ENCODE peak calls at places on chromosomes 11 and 22, in nine cellular contexts. F is endodermal cell, C is left ventricle myocardium inferior, Y is lung, U is aorta, Q is NB4, P is A673, R is A549, L is PC-9. B is an unnamed sample.

GRCh38 chr11:13261600-13262061 is 16.0 kb upstream of the BMAL1 start:
- DNase-seq in Q (no peak), L (no peak), Y (no peak), F (peak), P (peak), U (no peak), R (peak), C (no peak), B (no peak)

GRCh38 chr11:82225930-82226329 is 507.7 kb downstream of the FAM181B start:
- DNase-seq in F (no peak), P (peak), Q (no peak), L (no peak), Y (no peak), R (no peak), C (no peak), U (no peak), B (no peak)

GRCh38 chr22:22094514-22094913 is 111.9 kb upstream of the TOP3B start:
- DNase-seq in Q (no peak), P (no peak), R (no peak), Y (no peak), C (no peak), U (no peak), F (no peak), L (no peak), B (no peak)

GRCh38 chr11:64810891-64811272 is 531 bp upstream of the MEN1 start:
- DNase-seq in L (no peak), F (no peak), U (no peak), Y (no peak), P (no peak), Q (no peak), R (no peak), C (no peak), B (no peak)

GRCh38 chr11:27545946-27546345 is 39.4 kb upstream of the LIN7C start:
- DNase-seq in Y (no peak), R (no peak), Q (peak), L (no peak), U (no peak), P (peak), C (no peak), F (no peak), B (no peak)

GRCh38 chr11:79466411-79466810 is 25.6 kb upstream of the TENM4 start:
- DNase-seq in L (no peak), F (no peak), Y (no peak), Q (no peak), P (peak), U (no peak), C (no peak), R (no peak), B (no peak)

GRCh38 chr22:30001459-30001858 is 78.8 kb upstream of the HORMAD2 start:
- DNase-seq in L (no peak), R (no peak), Y (no peak), P (no peak), C (no peak), U (no peak), Q (no peak), F (no peak), B (no peak)

GRCh38 chr11:71373791-71374454 is 74.3 kb downstream of the DHCR7 start:
- DNase-seq in R (no peak), Q (no peak), F (no peak), P (no peak), Y (no peak), L (no peak), U (no peak), C (no peak), B (no peak)

GRCh38 chr11:74755395-74755995 is 6.8 kb downstream of the RNF169 start:
- DNase-seq in L (no peak), R (no peak), U (no peak), Y (no peak), F (peak), C (no peak), Q (peak), P (no peak), B (no peak)

GRCh38 chr22:28934026-28934425 is 50.7 kb downstream of the ZNRF3 start:
- DNase-seq in P (no peak), Q (no peak), Y (no peak), U (no peak), C (no peak), L (no peak), R (no peak), F (no peak), B (no peak)

GRCh38 chr11:13036235-13036634 is 27.1 kb downstream of the RASSF10 start:
- DNase-seq in R (no peak), F (no peak), C (no peak), L (no peak), Y (no peak), U (no peak), Q (no peak), P (no peak), B (no peak)

GRCh38 chr11:81267246-81267645 is 1466.4 kb downstream of the FAM181B start:
- DNase-seq in F (no peak), U (no peak), R (no peak), Y (no peak), P (no peak), Q (no peak), L (no peak), C (no peak), B (no peak)

GRCh38 chr11:26834601-26835000 is 112.7 kb upstream of the SLC5A12 start:
- DNase-seq in P (no peak), Q (no peak), F (no peak), C (no peak), Y (no peak), U (no peak), L (no peak), R (no peak), B (no peak)

GRCh38 chr11:77088236-77089003 is 14.2 kb upstream of the OMP start:
- DNase-seq in Q (no peak), L (peak), P (no peak), R (no peak), C (peak), Y (no peak), F (no peak), U (peak), B (no peak)

GRCh38 chr22:49435596-49435995 is 392.1 kb downstream of the BRD1 start:
- DNase-seq in F (no peak), P (no peak), C (no peak), Q (no peak), R (no peak), U (no peak), L (no peak), Y (no peak), B (no peak)

GRCh38 chr11:46250071-46251052 is 27.1 kb upstream of the CREB3L1 start:
- DNase-seq in U (no peak), Q (no peak), F (no peak), L (no peak), C (no peak), P (no peak), Y (no peak), R (no peak), B (no peak)

DNA sequence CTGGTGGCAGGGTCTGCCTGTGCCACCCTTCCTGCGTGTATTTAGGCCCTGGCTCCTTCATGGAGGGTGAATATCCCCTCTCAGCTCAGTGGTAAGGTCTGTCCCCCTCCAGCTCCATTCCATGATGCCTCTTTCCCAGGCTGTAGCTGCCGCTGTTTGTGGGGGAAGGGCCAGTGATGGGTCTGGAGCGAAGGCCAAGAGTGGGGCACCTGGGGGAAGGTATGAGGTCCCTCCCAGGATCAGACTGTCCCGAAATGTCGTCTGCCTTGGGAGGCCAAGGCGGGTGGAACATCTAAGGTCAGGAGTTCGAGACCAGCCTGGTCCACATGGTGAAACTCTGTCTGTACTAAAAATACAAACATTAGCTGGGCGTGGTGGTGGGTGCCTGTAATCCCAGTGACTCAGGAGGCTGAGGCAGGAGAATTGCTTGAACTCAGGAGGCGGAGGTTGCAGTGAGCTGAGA is 1.1 kb downstream of the CD151 start:
- DNase-seq in U (no peak), F (no peak), Y (no peak), L (no peak), C (no peak), Q (no peak), P (no peak), R (peak), B (no peak)
- H3K4me3 ChIP-seq in U (peak), F (peak), Y (peak), L (peak), C (peak), Q (peak), P (peak), R (peak), B (peak)

GRCh38 chr22:43126506-43127165 is 16.1 kb downstream of the BIK start:
- DNase-seq in R (peak), F (peak), L (peak), Y (no peak), Q (peak), P (no peak), U (no peak), C (no peak), B (no peak)
- H3K4me3 ChIP-seq in R (no peak), F (no peak), L (peak), Y (no peak), Q (no peak), P (no peak), U (no peak), C (no peak), B (no peak)

DNA sequence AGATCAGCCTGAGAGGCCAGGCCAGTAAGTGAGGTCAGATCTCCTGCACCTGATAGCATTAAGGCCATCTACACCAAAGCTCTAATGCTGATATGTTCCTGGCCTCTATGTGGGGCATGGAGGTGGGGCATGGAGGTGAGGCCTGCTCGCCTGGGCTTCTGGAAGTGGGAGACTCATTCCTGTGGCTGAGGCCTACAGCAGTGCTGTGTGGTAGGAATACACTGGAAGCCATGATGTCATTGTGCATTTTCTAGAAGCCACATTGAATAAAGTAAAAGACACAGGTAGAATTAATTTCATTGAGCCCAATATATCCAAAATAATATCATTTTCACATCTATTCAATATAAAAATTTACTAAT is 2.7 kb downstream of the PNPLA3 start:
- DNase-seq in P (no peak), U (no peak), C (no peak), R (no peak), L (no peak), Q (no peak), Y (no peak), F (no peak), B (no peak)
- H3K4me3 ChIP-seq in P (no peak), U (no peak), C (no peak), R (no peak), L (no peak), Q (no peak), Y (no peak), F (peak), B (no peak)

DNA sequence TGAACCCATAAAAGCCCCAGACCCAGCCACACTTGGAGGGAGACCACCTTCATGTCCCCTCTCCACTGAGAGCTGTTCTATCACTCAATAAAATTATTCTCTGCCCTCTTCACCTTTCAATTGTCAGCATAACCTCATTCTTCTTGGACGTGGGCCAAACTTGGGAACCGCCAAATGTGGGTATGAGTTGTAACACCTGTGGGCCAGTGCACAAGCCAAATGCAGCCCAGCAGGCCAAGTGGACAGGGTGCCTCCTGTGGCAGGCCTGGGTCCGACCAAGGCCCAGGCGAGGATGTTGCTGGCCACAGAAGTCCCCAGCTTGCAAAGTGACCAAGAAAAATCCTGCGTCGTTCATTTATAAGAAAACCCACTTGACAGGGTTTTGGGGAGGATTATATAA is 621.2 kb downstream of the METTL15 start:
- DNase-seq in P (no peak), U (no peak), C (no peak), Q (no peak), Y (no peak), F (no peak), L (no peak), R (no peak), B (no peak)
- H3K4me3 ChIP-seq in P (no peak), U (no peak), C (no peak), Q (no peak), Y (no peak), F (no peak), L (no peak), R (no peak), B (no peak)

GRCh38 chr11:113091578-113091844 is 130.3 kb downstream of the NCAM1 start:
- DNase-seq in R (no peak), U (no peak), P (no peak), L (no peak), Q (no peak), Y (no peak), C (no peak), F (no peak), B (no peak)
- H3K4me3 ChIP-seq in R (no peak), U (no peak), P (no peak), L (no peak), Q (no peak), Y (no peak), C (no peak), F (no peak), B (no peak)

DNA sequence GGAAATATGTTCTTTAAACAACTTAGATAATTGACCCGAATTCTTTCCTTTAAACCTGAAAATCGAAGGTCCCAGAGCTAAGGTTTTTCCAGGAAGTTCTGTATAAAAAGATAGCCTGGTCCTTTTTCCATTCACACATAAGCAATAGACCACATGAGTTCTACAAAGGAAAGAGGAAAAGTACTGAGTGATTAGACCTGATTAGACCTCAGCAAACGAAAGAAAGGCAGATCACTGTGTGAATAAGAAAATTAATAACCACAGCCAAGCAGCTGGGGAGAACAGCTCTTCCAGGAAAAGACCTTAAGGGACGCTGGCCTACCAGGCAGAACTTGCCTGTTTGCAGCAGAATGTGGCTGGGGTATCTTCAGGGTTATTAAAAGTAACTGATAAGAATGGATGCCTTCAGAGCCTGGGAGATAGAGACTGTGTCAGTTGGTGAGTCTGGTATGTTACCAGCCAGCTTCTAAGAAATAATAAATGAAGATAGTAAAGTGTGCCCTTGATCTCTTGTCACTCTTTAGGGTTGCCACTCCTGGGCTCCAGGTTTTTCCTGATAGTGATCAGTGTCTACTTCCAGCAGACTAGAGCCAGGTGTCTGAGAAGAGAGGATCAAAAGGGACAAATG is 172.9 kb downstream of the DBX1 start:
- DNase-seq in P (no peak), R (no peak), C (no peak), F (no peak), L (no peak), Y (no peak), U (no peak), Q (no peak), B (no peak)
- H3K4me3 ChIP-seq in P (no peak), R (no peak), C (no peak), F (no peak), L (no peak), Y (no peak), U (no peak), Q (no peak), B (no peak)

GRCh38 chr11:35727140-35727539 is 64.6 kb downstream of the TRIM44 start:
- DNase-seq in R (no peak), F (no peak), Y (no peak), U (no peak), C (no peak), Q (no peak), L (no peak), P (no peak), B (no peak)

GRCh38 chr11:35725880-35726279 is 63.3 kb downstream of the TRIM44 start:
- DNase-seq in C (no peak), F (no peak), Q (no peak), Y (no peak), U (no peak), R (peak), P (no peak), L (no peak), B (peak)

GRCh38 chr11:35723493-35724284 is 61.1 kb downstream of the TRIM44 start:
- DNase-seq in F (no peak), Y (no peak), P (peak), R (no peak), L (no peak), Q (no peak), C (no peak), U (no peak), B (no peak)

GRCh38 chr11:35721576-35722341 is 59.2 kb downstream of the TRIM44 start:
- DNase-seq in L (no peak), F (no peak), P (no peak), Y (no peak), C (no peak), Q (peak), U (no peak), R (no peak), B (no peak)

DNA sequence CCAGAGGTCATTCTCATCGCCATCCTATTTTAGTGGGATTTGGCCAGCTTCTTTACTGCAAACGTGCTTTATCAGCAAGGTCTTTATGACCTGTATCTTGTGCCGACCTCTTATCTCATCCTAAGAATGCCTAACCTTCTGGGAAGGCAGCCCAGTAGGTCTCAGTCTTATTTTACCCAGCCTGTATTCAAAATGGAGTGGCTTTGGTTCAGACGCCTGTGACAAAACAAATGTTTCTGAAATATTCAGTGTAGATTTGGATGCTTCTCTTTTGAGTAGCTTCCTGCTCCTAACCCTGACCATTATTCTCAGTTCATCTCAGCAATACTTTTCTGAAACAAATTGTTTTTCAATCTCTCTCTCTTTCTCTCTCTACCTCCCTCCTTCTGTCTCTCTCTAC is 60.1 kb downstream of the TRIM44 start:
- DNase-seq in R (no peak), C (no peak), F (no peak), P (no peak), Y (no peak), Q (no peak), U (no peak), L (no peak), B (no peak)
- H3K4me3 ChIP-seq in R (no peak), C (no peak), F (no peak), P (no peak), Y (no peak), Q (no peak), U (no peak), L (no peak), B (no peak)